ENCODE peak calls at places on chromosomes 5 and 9, in eight cellular contexts. L is Kasumi-1; Q is heart left ventricle; D is activated T-helper 9 cell treated with anti-CD3 and anti-CD28 coated beads, Interleukin-2, amount 50 U/mL, for 16 hours; J is posterior cingulate gyrus; X is germinal center; U is cardiac muscle cell; V is NCI-H1417. R is an unnamed sample.
A peak's percentile ranks its signal among the peaks of the same experiment; 100 is the strongest.

GRCh38 chr9:128275198-128276007 is at the start of gene GOLGA2:
- DNase-seq in L (peak; percentile 52), Q (peak; percentile 53), D (no peak), J (no peak), X (peak; percentile 84), U (peak; percentile 66), V (no peak), R (peak; percentile 95)

GRCh38 chr5:141039517-141039916 is 11.7 kb upstream of the PCDHB1 start:
- DNase-seq in L (no peak), Q (no peak), D (no peak), J (no peak), X (no peak), U (no peak), V (peak; percentile 85), R (no peak)

GRCh38 chr5:158976035-158976434 is 123.7 kb downstream of the EBF1 start:
- DNase-seq in L (no peak), Q (no peak), D (no peak), J (no peak), X (no peak), U (no peak), V (peak; percentile 91), R (no peak)

GRCh38 chr5:155082401-155082800 is 68.8 kb downstream of the KIF4B start:
- DNase-seq in L (no peak), Q (no peak), D (no peak), J (no peak), X (no peak), U (no peak), V (no peak), R (no peak)

GRCh38 chr5:84218546-84218945 is 166.1 kb downstream of the EDIL3 start:
- DNase-seq in L (no peak), Q (no peak), D (no peak), J (no peak), X (no peak), U (no peak), V (no peak), R (no peak)

GRCh38 chr9:123544007-123544827 is 188.2 kb downstream of the CRB2 start:
- DNase-seq in L (peak; percentile 45), Q (no peak), D (no peak), J (no peak), X (peak; percentile 36), U (peak; percentile 48), V (peak; percentile 8), R (peak; percentile 47)

GRCh38 chr5:109589983-109590382 is 99.7 kb upstream of the MAN2A1 start:
- DNase-seq in L (no peak), Q (no peak), D (no peak), J (no peak), X (no peak), U (no peak), V (no peak), R (no peak)

GRCh38 chr9:95138474-95138873 is 179.0 kb downstream of the FANCC start:
- DNase-seq in L (no peak), Q (no peak), D (no peak), J (no peak), X (no peak), U (no peak), V (peak; percentile 67), R (no peak)

GRCh38 chr9:95874989-95875304 is 544 bp upstream of the ERCC6L2 start:
- DNase-seq in L (peak; percentile 21), Q (peak; percentile 62), D (peak; percentile 43), J (no peak), X (peak; percentile 30), U (peak; percentile 34), V (peak; percentile 26), R (peak; percentile 44)

GRCh38 chr9:27429917-27430316 is 94.2 kb upstream of the IFNK start:
- DNase-seq in L (no peak), Q (no peak), D (no peak), J (no peak), X (no peak), U (no peak), V (no peak), R (no peak)

GRCh38 chr9:129143031-129143441 is 31.8 kb downstream of the PTPA start:
- DNase-seq in L (peak; percentile 71), Q (peak; percentile 92), D (peak; percentile 60), J (peak; percentile 73), X (peak; percentile 87), U (peak; percentile 76), V (peak; percentile 29), R (peak; percentile 75)

GRCh38 chr5:147332643-147333042 is 97.8 kb downstream of the STK32A start:
- DNase-seq in L (no peak), Q (no peak), D (no peak), J (no peak), X (no peak), U (no peak), V (peak; percentile 77), R (no peak)

GRCh38 chr5:173481821-173482220 is 134.6 kb downstream of the BOD1 start:
- DNase-seq in L (no peak), Q (no peak), D (no peak), J (no peak), X (no peak), U (no peak), V (no peak), R (no peak)

GRCh38 chr5:127941646-127942045 is 141.9 kb upstream of the SLC12A2 start:
- DNase-seq in L (no peak), Q (no peak), D (no peak), J (peak; percentile 51), X (no peak), U (no peak), V (no peak), R (no peak)

GRCh38 chr9:4196376-4196775 is 103.5 kb downstream of the GLIS3 start:
- DNase-seq in L (no peak), Q (no peak), D (no peak), J (no peak), X (no peak), U (no peak), V (no peak), R (no peak)